ENCODE peak calls at places on chromosomes 7 and 10, in four cellular contexts. N is HCT116, Z is H1, P is K562. V is an unnamed sample.
A peak's percentile ranks its signal among the peaks of the same experiment; 100 is the strongest.

GRCh38 chr10:46524471-46525176 is 31.8 kb downstream of the GPRIN2 start:
- DNase-seq in N (peak; percentile 21), Z (no peak), P (no peak), V (no peak)

GRCh38 chr7:24916463-24917040 is 63.4 kb downstream of the OSBPL3 start:
- DNase-seq in N (no peak), Z (no peak), P (no peak), V (no peak)

GRCh38 chr10:71456631-71457030 is 59.9 kb downstream of the CDH23 start:
- DNase-seq in N (no peak), Z (no peak), P (no peak), V (no peak)

GRCh38 chr7:151694828-151695580 is 175.3 kb upstream of the RHEB start:
- DNase-seq in N (no peak), Z (no peak), P (no peak), V (no peak)

GRCh38 chr10:4073912-4074311 is 288.9 kb upstream of the KLF6 start:
- DNase-seq in N (no peak), Z (no peak), P (no peak), V (no peak)

GRCh38 chr10:88092975-88093374 is 229.6 kb downstream of the PTEN start:
- DNase-seq in N (no peak), Z (no peak), P (no peak), V (no peak)

GRCh38 chr10:65166272-65166671 is 1645.1 kb downstream of the REEP3 start:
- DNase-seq in N (no peak), Z (no peak), P (no peak), V (no peak)

GRCh38 chr7:14020339-14020900 is 31.0 kb upstream of the ETV1 start:
- DNase-seq in N (no peak), Z (no peak), P (no peak), V (no peak)

GRCh38 chr10:112738586-112739218 is 211.3 kb upstream of the TCF7L2 start:
- DNase-seq in N (no peak), Z (no peak), P (no peak), V (no peak)

GRCh38 chr7:155864271-155864985 is 52.2 kb upstream of the SHH start:
- DNase-seq in N (no peak), Z (peak; percentile 6), P (no peak), V (no peak)

GRCh38 chr7:24741691-24742639 is 15.3 kb downstream of the GSDME start:
- DNase-seq in N (no peak), Z (no peak), P (no peak), V (no peak)

GRCh38 chr7:101924171-101924570 is 106.7 kb downstream of the CUX1 start:
- DNase-seq in N (peak; percentile 66), Z (no peak), P (no peak), V (no peak)

GRCh38 chr10:132224343-132225072 is 37.8 kb downstream of the DPYSL4 start:
- DNase-seq in N (no peak), Z (no peak), P (no peak), V (no peak)

GRCh38 chr7:140403878-140404564 is at the start of gene RAB19:
- DNase-seq in N (peak; percentile 16), Z (peak; percentile 78), P (no peak), V (no peak)

GRCh38 chr7:63789378-63790176 is 209.1 kb upstream of the ZNF722 start:
- DNase-seq in N (no peak), Z (no peak), P (no peak), V (no peak)

GRCh38 chr10:70437721-70438120 is 3.8 kb downstream of the NODAL start:
- DNase-seq in N (no peak), Z (no peak), P (no peak), V (no peak)

GRCh38 chr7:79055722-79056415 is 397.6 kb downstream of the MAGI2 start:
- DNase-seq in N (peak; percentile 13), Z (no peak), P (no peak), V (no peak)

GRCh38 chr7:1169409-1170368 is 9.7 kb upstream of the ZFAND2A start:
- DNase-seq in N (no peak), Z (peak; percentile 98), P (peak; percentile 93), V (peak; percentile 56)

GRCh38 chr10:120103957-120104560 is 211.5 kb downstream of the SEC23IP start:
- DNase-seq in N (no peak), Z (no peak), P (no peak), V (no peak)

GRCh38 chr10:75000748-75001321 is 110.6 kb upstream of the SAMD8 start:
- DNase-seq in N (no peak), Z (no peak), P (no peak), V (no peak)

GRCh38 chr10:11798862-11799735 is 24.1 kb upstream of the PROSER2 start:
- DNase-seq in N (no peak), Z (no peak), P (no peak), V (no peak)

GRCh38 chr10:31940839-31941653 is 12.4 kb upstream of the ARHGAP12 start:
- DNase-seq in N (peak; percentile 99), Z (no peak), P (no peak), V (no peak)

GRCh38 chr10:89185658-89186057 is 21.5 kb downstream of the CH25H start:
- DNase-seq in N (no peak), Z (no peak), P (no peak), V (no peak)

GRCh38 chr10:119412244-119412750 is 130.2 kb downstream of the RGS10 start:
- DNase-seq in N (no peak), Z (no peak), P (no peak), V (no peak)

GRCh38 chr10:71178880-71179279 is 33.5 kb upstream of the UNC5B start:
- DNase-seq in N (no peak), Z (no peak), P (no peak), V (no peak)

GRCh38 chr10:25867321-25867720 is 66.7 kb upstream of the MYO3A start:
- DNase-seq in N (no peak), Z (no peak), P (no peak), V (no peak)

GRCh38 chr7:35758421-35758820 is 42.4 kb upstream of the SEPTIN7 start:
- DNase-seq in N (no peak), Z (no peak), P (peak; percentile 15), V (no peak)

GRCh38 chr7:91135300-91135699 is 128.9 kb upstream of the FZD1 start:
- DNase-seq in N (no peak), Z (no peak), P (no peak), V (no peak)

GRCh38 chr10:93573051-93573909 is 6.8 kb downstream of the FFAR4 start:
- DNase-seq in N (no peak), Z (no peak), P (no peak), V (no peak)

GRCh38 chr7:47320296-47320695 is 261.6 kb downstream of the TNS3 start:
- DNase-seq in N (no peak), Z (peak; percentile 19), P (no peak), V (no peak)

GRCh38 chr10:62614389-62615157 is 189.9 kb upstream of the ADO start:
- DNase-seq in N (no peak), Z (no peak), P (no peak), V (peak; percentile 82)
- TF ChIP-seq EGR1 in N (no peak), Z (no peak), P (no peak), V (no peak)

DNA sequence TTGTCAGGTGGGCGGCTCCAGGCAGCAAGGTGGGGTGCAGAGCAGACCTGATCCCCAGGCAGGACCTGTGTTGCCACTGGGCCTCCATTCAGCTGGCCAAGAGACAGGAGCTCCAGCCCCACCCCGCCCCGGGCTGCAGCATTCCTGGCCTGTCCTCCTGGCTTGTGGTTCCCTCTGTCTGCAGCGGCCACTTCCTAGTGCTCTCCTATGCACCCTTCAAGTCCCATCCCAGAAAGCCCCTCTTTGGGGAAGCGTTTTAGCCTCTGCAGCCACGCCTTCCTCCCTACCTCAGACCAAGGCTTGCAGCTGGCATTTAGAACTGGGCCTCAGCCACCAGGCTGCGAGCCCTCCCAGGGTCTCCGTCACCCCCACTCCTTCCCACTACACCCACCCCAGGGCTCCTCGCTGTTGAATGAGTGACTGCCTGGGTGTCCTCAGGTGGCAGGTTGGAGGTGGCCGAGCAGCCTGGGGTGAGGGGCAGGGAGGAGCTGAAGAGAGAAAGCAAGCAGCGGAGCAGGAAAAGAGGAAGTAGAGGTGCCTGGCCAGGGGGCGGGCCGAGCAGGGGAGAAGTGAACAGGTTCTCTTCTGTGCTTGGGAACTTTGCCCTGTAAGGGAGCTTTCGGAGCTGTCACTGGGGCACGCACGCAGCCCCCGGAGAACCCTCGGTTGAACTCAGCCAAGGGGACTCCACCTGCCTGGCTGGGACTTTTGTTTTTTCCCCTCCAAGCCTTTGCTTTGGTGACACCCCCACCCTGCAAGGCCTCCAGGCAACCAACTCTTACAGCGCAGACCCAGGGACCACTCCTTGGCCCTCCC is 109.1 kb upstream of the TNRC18 start:
- DNase-seq in N (no peak), Z (peak; percentile 69), P (peak; percentile 40), V (peak; percentile 82)
- TF ChIP-seq EGR1 in N (no peak), Z (no peak), P (no peak), V (peak; percentile 19)

GRCh38 chr10:5292196-5292735 is 72.5 kb upstream of the UCN3 start:
- DNase-seq in N (no peak), Z (no peak), P (no peak), V (no peak)
- TF ChIP-seq EGR1 in N (no peak), Z (no peak), P (no peak), V (no peak)

GRCh38 chr7:4774804-4775280 is 581 bp upstream of the AP5Z1 start:
- DNase-seq in N (peak; percentile 18), Z (no peak), P (peak; percentile 41), V (no peak)

GRCh38 chr7:4774007-4774406 is 1.4 kb upstream of the AP5Z1 start:
- DNase-seq in N (no peak), Z (no peak), P (no peak), V (no peak)

GRCh38 chr7:4775281-4776159 is at the start of gene AP5Z1:
- DNase-seq in N (peak; percentile 83), Z (peak; percentile 94), P (peak; percentile 99), V (peak; percentile 82)

GRCh38 chr7:4779118-4779517 is 3.7 kb downstream of the AP5Z1 start:
- DNase-seq in N (no peak), Z (no peak), P (no peak), V (no peak)

GRCh38 chr7:4776160-4776623 is 769 bp downstream of the AP5Z1 start:
- DNase-seq in N (no peak), Z (no peak), P (no peak), V (no peak)
- TF ChIP-seq EGR1 in N (no peak), Z (no peak), P (no peak), V (no peak)

GRCh38 chr7:124698964-124699363 is 66.6 kb downstream of the GPR37 start:
- DNase-seq in N (no peak), Z (no peak), P (no peak), V (no peak)

GRCh38 chr7:124700655-124701054 is 64.9 kb downstream of the GPR37 start:
- DNase-seq in N (no peak), Z (no peak), P (no peak), V (no peak)

GRCh38 chr7:124702385-124702784 is 63.2 kb downstream of the GPR37 start:
- DNase-seq in N (no peak), Z (no peak), P (no peak), V (no peak)

GRCh38 chr7:124697746-124698145 is 67.8 kb downstream of the GPR37 start:
- DNase-seq in N (no peak), Z (no peak), P (no peak), V (no peak)

GRCh38 chr7:124701955-124702354 is 63.6 kb downstream of the GPR37 start:
- DNase-seq in N (no peak), Z (no peak), P (no peak), V (no peak)
- TF ChIP-seq EGR1 in N (no peak), Z (no peak), P (no peak), V (no peak)

GRCh38 chr7:55887786-55888185 is 530 bp downstream of the ZNF713 start:
- DNase-seq in N (no peak), Z (no peak), P (peak; percentile 43), V (no peak)
- TF ChIP-seq EGR1 in N (no peak), Z (no peak), P (no peak), V (no peak)

V was measured in GM12878.